ENCODE peak calls at places on chromosome 18, in five cellular contexts. H, Y, O, E and N are unnamed samples.

GRCh38 chr18:73897517-73897916 is 250.1 kb downstream of the FBXO15 start:
- DNase-seq in H (no peak), Y (no peak), O (no peak), E (no peak), N (no peak)

GRCh38 chr18:34880882-34881852 is 160.0 kb upstream of the MAPRE2 start:
- DNase-seq in H (no peak), Y (peak), O (peak), E (no peak), N (no peak)

GRCh38 chr18:73908323-73908722 is 239.3 kb downstream of the FBXO15 start:
- DNase-seq in H (no peak), Y (peak), O (peak), E (no peak), N (no peak)

GRCh38 chr18:44773640-44774155 is 93.0 kb downstream of the SETBP1 start:
- DNase-seq in H (no peak), Y (no peak), O (no peak), E (no peak), N (no peak)

GRCh38 chr18:44859751-44860458 is 179.2 kb downstream of the SETBP1 start:
- DNase-seq in H (no peak), Y (no peak), O (no peak), E (no peak), N (no peak)

GRCh38 chr18:48297139-48297538 is 112.0 kb downstream of the ZBTB7C start:
- DNase-seq in H (no peak), Y (no peak), O (no peak), E (no peak), N (no peak)

GRCh38 chr18:26479686-26480079 is 68.7 kb downstream of the KCTD1 start:
- DNase-seq in H (no peak), Y (no peak), O (no peak), E (no peak), N (no peak)

GRCh38 chr18:23281626-23282436 is 146.5 kb downstream of the CABLES1 start:
- DNase-seq in H (no peak), Y (peak), O (no peak), E (no peak), N (no peak)

GRCh38 chr18:21341141-21341540 is 99.1 kb downstream of the GREB1L start:
- DNase-seq in H (no peak), Y (no peak), O (no peak), E (no peak), N (no peak)

GRCh38 chr18:74604774-74605173 is 7.1 kb downstream of the ZNF407 start:
- DNase-seq in H (no peak), Y (no peak), O (peak), E (no peak), N (no peak)

GRCh38 chr18:68532328-68532885 is 182.5 kb downstream of the TMX3 start:
- DNase-seq in H (no peak), Y (no peak), O (no peak), E (no peak), N (no peak)

GRCh38 chr18:49473721-49474120 is 13.3 kb upstream of the DYM start:
- DNase-seq in H (no peak), Y (no peak), O (no peak), E (no peak), N (no peak)

GRCh38 chr18:75478996-75479870 is 51.7 kb upstream of the SMIM21 start:
- DNase-seq in H (no peak), Y (peak), O (peak), E (peak), N (peak)

GRCh38 chr18:49691177-49691608 is 122.1 kb downstream of the ACAA2 start:
- DNase-seq in H (no peak), Y (no peak), O (peak), E (no peak), N (no peak)

GRCh38 chr18:55090566-55091187 is 131.4 kb upstream of the CCDC68 start:
- DNase-seq in H (no peak), Y (no peak), O (no peak), E (no peak), N (no peak)

GRCh38 chr18:49062832-49063226 is 112.1 kb upstream of the SMAD7 start:
- DNase-seq in H (no peak), Y (no peak), O (no peak), E (no peak), N (no peak)

GRCh38 chr18:55737781-55738468 is 149.9 kb upstream of the TCF4 start:
- DNase-seq in H (no peak), Y (no peak), O (no peak), E (no peak), N (no peak)

GRCh38 chr18:23133860-23134779 is 1.2 kb upstream of the CABLES1 start:
- DNase-seq in H (no peak), Y (peak), O (no peak), E (peak), N (peak)

GRCh38 chr18:36392888-36393287 is 95.4 kb downstream of the FHOD3 start:
- DNase-seq in H (no peak), Y (no peak), O (no peak), E (no peak), N (no peak)

GRCh38 chr18:55402731-55403405 is 185.1 kb downstream of the TCF4 start:
- DNase-seq in H (no peak), Y (no peak), O (peak), E (no peak), N (no peak)

GRCh38 chr18:37662546-37663339 is 97.1 kb upstream of the CELF4 start:
- DNase-seq in H (no peak), Y (no peak), O (no peak), E (no peak), N (no peak)

GRCh38 chr18:6031004-6031403 is 135.7 kb upstream of the TMEM200C start:
- DNase-seq in H (no peak), Y (no peak), O (no peak), E (no peak), N (no peak)

GRCh38 chr18:67144342-67144741 is 372.2 kb downstream of the DSEL start:
- DNase-seq in H (no peak), Y (no peak), O (no peak), E (no peak), N (no peak)

GRCh38 chr18:9905401-9905922 is 8.4 kb upstream of the VAPA start:
- DNase-seq in H (no peak), Y (peak), O (peak), E (no peak), N (no peak)

GRCh38 chr18:57437782-57438668 is 2.9 kb downstream of the ONECUT2 start:
- DNase-seq in H (no peak), Y (peak), O (peak), E (no peak), N (no peak)

GRCh38 chr18:23596183-23596582 is 9.9 kb upstream of the NPC1 start:
- DNase-seq in H (peak), Y (no peak), O (no peak), E (peak), N (no peak)

DNA sequence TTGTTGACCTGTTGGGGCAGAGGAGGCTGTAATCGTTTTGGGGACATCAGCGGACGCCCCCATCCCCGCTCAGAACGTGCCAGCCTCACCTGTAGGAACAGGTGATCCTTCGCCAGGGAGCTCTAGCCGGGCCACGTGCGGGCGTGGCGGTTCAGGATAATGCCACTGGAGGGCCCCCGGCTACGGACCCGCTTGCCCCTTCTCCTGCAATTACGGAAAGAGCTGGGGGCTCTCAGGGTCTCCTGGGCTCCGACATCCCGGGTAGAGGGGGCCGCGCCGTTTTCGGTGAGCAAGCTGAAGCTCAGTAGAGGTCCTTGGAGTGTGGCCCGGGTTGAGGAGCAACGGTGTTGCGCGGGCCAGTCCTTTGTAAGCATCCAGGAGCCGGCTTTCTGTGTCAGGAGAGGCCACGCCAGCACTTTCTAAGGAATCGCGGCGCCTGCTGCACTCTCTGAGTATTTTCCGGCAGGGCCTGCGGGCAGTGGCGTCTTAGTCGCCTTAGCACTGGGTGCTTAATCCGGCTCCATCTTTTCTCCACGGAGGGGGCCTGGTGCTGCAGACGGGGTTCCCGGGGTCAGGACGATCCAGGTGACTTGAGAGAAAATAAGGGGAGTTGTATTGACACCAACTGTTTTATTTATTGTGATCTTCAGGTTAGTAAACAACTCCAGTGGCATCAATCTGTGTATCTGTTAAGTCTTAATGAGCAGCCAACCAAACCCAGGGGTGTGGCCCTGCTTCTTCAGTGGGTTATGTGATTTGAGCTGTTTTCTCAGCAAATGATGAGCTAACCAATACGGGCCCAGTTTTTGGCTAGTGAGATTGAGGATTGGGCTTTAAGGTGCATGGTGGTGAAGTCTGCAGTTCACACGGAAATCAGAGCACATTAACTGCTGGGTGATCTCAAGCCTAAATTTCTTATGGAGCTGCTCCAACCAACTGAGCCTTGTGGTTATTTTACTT is 1.9 kb downstream of the MTCL1 start:
- DNase-seq in H (peak), Y (peak), O (peak), E (peak), N (no peak)
- TF ChIP-seq CTCF in H (no peak), Y (peak), O (no peak), E (peak), N (no peak)

GRCh38 chr18:13180614-13181375 is 37.8 kb upstream of the LDLRAD4 start:
- DNase-seq in H (no peak), Y (peak), O (no peak), E (no peak), N (no peak)
- H3K4me3 ChIP-seq in H (no peak), Y (no peak), O (no peak), E (no peak), N (no peak)

GRCh38 chr18:13800505-13801259 is 23.3 kb upstream of the MC5R start:
- DNase-seq in H (peak), Y (peak), O (peak), E (no peak), N (no peak)

GRCh38 chr18:13799396-13799795 is 24.6 kb upstream of the MC5R start:
- DNase-seq in H (no peak), Y (no peak), O (no peak), E (no peak), N (no peak)

GRCh38 chr18:13797157-13797611 is 26.8 kb upstream of the MC5R start:
- DNase-seq in H (no peak), Y (no peak), O (peak), E (no peak), N (no peak)

GRCh38 chr18:13804305-13804704 is 19.6 kb upstream of the MC5R start:
- DNase-seq in H (no peak), Y (no peak), O (no peak), E (no peak), N (no peak)

GRCh38 chr18:13801260-13801601 is 22.7 kb upstream of the MC5R start:
- DNase-seq in H (no peak), Y (no peak), O (no peak), E (no peak), N (no peak)
- TF ChIP-seq CTCF in H (no peak), Y (no peak), O (no peak), E (no peak), N (no peak)

GRCh38 chr18:63147973-63148372 is 171.6 kb downstream of the BCL2 start:
- DNase-seq in H (no peak), Y (no peak), O (no peak), E (no peak), N (no peak)

GRCh38 chr18:63148449-63149199 is 170.9 kb downstream of the BCL2 start:
- DNase-seq in H (peak), Y (no peak), O (peak), E (no peak), N (no peak)

GRCh38 chr18:63147010-63147409 is 172.6 kb downstream of the BCL2 start:
- DNase-seq in H (no peak), Y (no peak), O (no peak), E (no peak), N (no peak)

GRCh38 chr18:63144748-63145147 is 174.8 kb downstream of the BCL2 start:
- DNase-seq in H (peak), Y (no peak), O (no peak), E (no peak), N (no peak)

DNA sequence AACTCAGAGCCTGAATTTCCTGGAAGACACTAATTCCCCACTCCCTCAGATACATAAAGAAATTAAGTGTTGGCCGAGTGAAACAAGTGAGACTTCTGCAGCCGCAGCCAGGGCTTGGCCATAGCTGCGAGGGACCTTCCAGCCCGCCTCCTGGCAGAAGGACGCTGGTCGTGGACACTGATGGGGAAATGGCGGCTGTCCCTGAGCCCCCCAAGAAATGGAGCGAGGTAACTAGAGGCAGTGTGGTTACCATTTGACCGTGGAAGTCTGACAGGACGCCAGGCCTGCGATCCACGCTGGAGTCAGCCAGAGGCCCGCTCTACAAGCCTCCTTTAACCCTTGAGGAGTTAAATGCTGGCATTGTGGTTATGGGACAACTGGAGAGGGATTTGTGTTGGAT is 173.4 kb downstream of the BCL2 start:
- DNase-seq in H (no peak), Y (no peak), O (no peak), E (no peak), N (no peak)
- H3K4me3 ChIP-seq in H (peak), Y (no peak), O (no peak), E (no peak), N (no peak)

GRCh38 chr18:71784777-71785176 is 759.4 kb downstream of the CBLN2 start:
- DNase-seq in H (no peak), Y (peak), O (peak), E (peak), N (no peak)
- TF ChIP-seq CTCF in H (no peak), Y (peak), O (peak), E (peak), N (peak)